ENCODE peak calls at places on chromosome 22, in six cellular contexts. Z is A549, A is uterus, I is ascending aorta, N is HCT116, V is Peyer's patch. E is an unnamed sample. For H3K4me1 and H3K9me3, the result is how much of the 10 kb centered on the place peaks cover.

GRCh38 chr22:48931452-48931851 is 896.2 kb downstream of the BRD1 start:
- DNase-seq in N (no peak), I (no peak), A (no peak), Z (no peak), V (no peak), E (no peak)

GRCh38 chr22:47197735-47198500 is 435.5 kb downstream of the TBC1D22A start:
- DNase-seq in A (no peak), I (peak), V (no peak), Z (no peak), N (no peak), E (no peak)

GRCh38 chr22:46967445-46968358 is 205.3 kb downstream of the TBC1D22A start:
- DNase-seq in Z (no peak), N (no peak), I (no peak), A (no peak), V (no peak), E (no peak)

GRCh38 chr22:30940655-30941362 is 27.8 kb downstream of the MORC2 start:
- DNase-seq in A (no peak), V (no peak), N (no peak), I (no peak), Z (no peak), E (no peak)

GRCh38 chr22:25655536-25655935 is 86.5 kb upstream of the MYO18B start:
- DNase-seq in Z (no peak), V (no peak), N (no peak), A (no peak), I (no peak), E (no peak)

GRCh38 chr22:30948930-30949342 is 19.6 kb downstream of the MORC2 start:
- DNase-seq in A (no peak), V (no peak), Z (peak), N (no peak), I (no peak), E (no peak)

GRCh38 chr22:43206515-43207161 is 19.7 kb upstream of the TTLL12 start:
- DNase-seq in N (no peak), V (no peak), Z (no peak), I (no peak), A (no peak), E (no peak)

GRCh38 chr22:47601666-47602065 is 839.2 kb downstream of the TBC1D22A start:
- DNase-seq in A (no peak), V (no peak), I (peak), N (no peak), Z (no peak), E (no peak)

GRCh38 chr22:49021926-49022815 is 805.5 kb downstream of the BRD1 start:
- DNase-seq in N (no peak), I (peak), V (no peak), Z (no peak), A (no peak), E (no peak)

GRCh38 chr22:49752598-49753091 is 75.0 kb downstream of the BRD1 start:
- DNase-seq in I (peak), N (no peak), A (no peak), V (no peak), Z (no peak), E (no peak)

GRCh38 chr22:50146440-50147228 is 23.9 kb upstream of the PANX2 start:
- DNase-seq in A (peak), Z (peak), N (peak), I (peak), V (peak), E (peak)

GRCh38 chr22:25038771-25039170 is 86.3 kb downstream of the KIAA1671 start:
- DNase-seq in Z (no peak), N (no peak), A (no peak), I (no peak), V (no peak), E (no peak)

GRCh38 chr22:25739659-25740344 is 2.2 kb upstream of the MYO18B start:
- DNase-seq in V (no peak), A (no peak), Z (no peak), I (peak), N (no peak), E (no peak)

GRCh38 chr22:19121631-19122142 is 525 bp downstream of the DGCR2 start:
- DNase-seq in V (peak), N (no peak), Z (peak), I (no peak), A (peak), E (peak)

GRCh38 chr22:39789794-39790193 is 103.8 kb downstream of the ENTHD1 start:
- DNase-seq in Z (no peak), N (no peak), I (no peak), A (no peak), V (no peak), E (no peak)

GRCh38 chr22:46381142-46381541 is 45.6 kb downstream of the TRMU start:
- DNase-seq in A (no peak), I (no peak), Z (peak), V (no peak), N (no peak), E (no peak)

GRCh38 chr22:47267531-47268282 is 505.3 kb downstream of the TBC1D22A start:
- DNase-seq in N (no peak), V (no peak), Z (no peak), I (no peak), A (no peak), E (no peak)

GRCh38 chr22:43529954-43530863 is 118.4 kb downstream of the MPPED1 start:
- DNase-seq in A (no peak), I (no peak), Z (no peak), N (no peak), V (no peak), E (no peak)

GRCh38 chr22:18068381-18068988 is 9.3 kb upstream of the PEX26 start:
- DNase-seq in Z (no peak), V (no peak), I (peak), A (peak), N (no peak), E (no peak)

GRCh38 chr22:18071968-18072310 is 5.9 kb upstream of the PEX26 start:
- DNase-seq in Z (no peak), V (no peak), I (no peak), A (no peak), N (no peak), E (no peak)

GRCh38 chr22:18070041-18070440 is 7.7 kb upstream of the PEX26 start:
- DNase-seq in Z (no peak), V (no peak), N (no peak), I (no peak), A (no peak), E (no peak)

GRCh38 chr22:18068991-18069390 is 8.8 kb upstream of the PEX26 start:
- DNase-seq in A (no peak), V (no peak), Z (no peak), N (no peak), I (no peak), E (no peak)

GRCh38 chr22:18070556-18071306 is 7.1 kb upstream of the PEX26 start:
- DNase-seq in V (no peak), Z (no peak), I (no peak), N (no peak), A (no peak), E (no peak)
- TF ChIP-seq CTCF in V (no peak), Z (no peak), I (no peak), N (peak), A (no peak), E (no peak)

GRCh38 chr22:21949948-21950347 is 2.7 kb downstream of the PPM1F start:
- DNase-seq in Z (no peak), N (no peak), I (no peak), A (no peak), V (no peak), E (no peak)

GRCh38 chr22:21949569-21949918 is 3.1 kb downstream of the PPM1F start:
- DNase-seq in V (no peak), I (no peak), A (no peak), N (no peak), Z (no peak), E (no peak)

GRCh38 chr22:21947040-21948014 is 5.3 kb downstream of the PPM1F start:
- DNase-seq in V (no peak), A (peak), I (no peak), N (no peak), Z (peak), E (no peak)

GRCh38 chr22:21948824-21949568 is 3.7 kb downstream of the PPM1F start:
- DNase-seq in A (no peak), I (no peak), V (no peak), Z (no peak), N (no peak), E (no peak)

DNA sequence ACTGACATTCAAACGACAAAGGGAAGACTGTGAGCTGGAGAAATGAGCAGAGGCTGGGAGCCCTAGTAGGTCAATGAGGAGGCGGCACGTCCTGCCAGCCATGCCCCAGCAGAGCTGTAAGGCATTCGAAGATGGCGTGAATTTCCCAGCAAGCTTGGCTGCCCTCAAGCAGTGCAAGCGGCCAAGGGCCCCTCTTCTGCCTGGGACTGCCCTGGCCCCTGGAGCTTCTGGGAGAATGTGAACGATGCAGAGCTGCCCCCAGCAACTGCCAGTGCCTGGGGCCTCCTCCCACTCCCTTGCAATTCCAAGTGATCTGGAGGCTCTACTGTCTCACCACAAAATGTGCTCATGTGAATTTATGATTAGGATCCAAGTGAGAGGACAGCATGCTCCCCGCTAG is 4.3 kb downstream of the PPM1F start:
- DNase-seq in V (no peak), Z (no peak), I (no peak), N (no peak), A (no peak), E (no peak)
- H3K4me1 ChIP-seq in V (under half), Z (under half), I (under half), N (under half), A (under half), E (under half)

DNA sequence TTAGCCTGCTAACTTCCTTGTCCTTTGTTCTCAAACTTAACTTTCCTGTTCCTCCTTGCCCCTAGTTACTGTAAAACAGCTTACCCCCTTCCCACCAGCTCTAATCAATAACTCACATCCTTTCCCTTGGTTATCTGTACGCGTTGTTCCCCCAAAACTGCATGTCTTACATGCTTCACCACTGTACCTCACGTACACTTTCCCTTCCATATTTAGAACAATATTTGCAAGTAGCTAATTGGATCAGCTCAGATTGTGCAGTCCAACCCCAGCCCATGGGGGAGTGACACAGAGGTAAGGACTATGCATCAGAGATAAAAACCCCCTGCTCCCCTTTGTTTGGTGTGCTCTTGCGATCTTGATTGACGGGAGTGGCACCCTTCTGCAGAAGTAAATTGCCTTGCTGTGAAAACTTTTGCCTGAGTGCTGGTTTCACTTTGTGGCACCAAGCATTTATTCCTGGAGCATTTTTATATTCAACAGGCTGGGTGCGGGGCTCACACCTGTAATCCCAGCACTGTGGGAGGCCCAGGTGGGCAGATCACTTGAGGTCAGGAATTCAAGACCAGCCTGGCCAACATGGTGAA is 30.9 kb downstream of the MIF start:
- DNase-seq in A (no peak), Z (no peak), I (no peak), N (no peak), V (no peak), E (no peak)
- H3K9me3 ChIP-seq in A (under half), Z (under half), I (under half), N (under half), V (under half), E (under half)

GRCh38 chr22:44809456-44809855 is 57.1 kb downstream of the ARHGAP8 start:
- DNase-seq in A (no peak), V (no peak), Z (no peak), I (no peak), N (no peak), E (no peak)

GRCh38 chr22:44811141-44811540 is 58.8 kb downstream of the ARHGAP8 start:
- DNase-seq in Z (no peak), V (peak), N (no peak), I (no peak), A (no peak), E (no peak)

GRCh38 chr22:44807232-44807631 is 54.9 kb downstream of the ARHGAP8 start:
- DNase-seq in V (no peak), Z (no peak), I (no peak), A (no peak), N (no peak), E (no peak)

GRCh38 chr22:44805663-44806062 is 53.3 kb downstream of the ARHGAP8 start:
- DNase-seq in N (no peak), A (no peak), I (no peak), V (no peak), Z (no peak), E (no peak)

GRCh38 chr22:44807915-44808690 is 55.7 kb downstream of the ARHGAP8 start:
- DNase-seq in A (no peak), I (no peak), N (no peak), Z (no peak), V (no peak), E (no peak)
- TF ChIP-seq CTCF in A (no peak), I (no peak), N (peak), Z (no peak), V (no peak), E (no peak)

DNA sequence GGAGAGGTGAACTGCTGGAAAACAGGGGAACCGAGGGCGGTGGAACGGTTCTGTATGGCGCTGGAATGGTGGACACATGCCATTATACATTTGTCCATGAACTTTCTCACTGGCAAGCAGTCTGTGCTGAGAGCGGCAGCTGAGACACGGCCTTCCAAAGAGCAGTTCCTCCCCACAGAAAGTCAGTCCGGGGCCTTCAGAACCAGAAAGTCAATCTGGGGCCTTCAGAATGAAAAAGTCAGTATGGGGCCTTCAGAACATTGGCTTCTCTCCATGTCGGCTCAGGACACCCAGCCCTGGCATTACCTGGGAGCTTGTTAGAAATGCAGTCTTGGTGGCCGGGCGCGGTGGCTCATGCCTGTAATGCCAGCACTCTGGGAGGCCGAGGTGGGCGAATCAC is 8.8 kb downstream of the TXN2 start:
- DNase-seq in A (no peak), N (no peak), V (no peak), I (no peak), Z (no peak), E (no peak)
- H3K4me1 ChIP-seq in A (under half), N (under half), V (under half), I (under half), Z (under half), E (under half)

DNA sequence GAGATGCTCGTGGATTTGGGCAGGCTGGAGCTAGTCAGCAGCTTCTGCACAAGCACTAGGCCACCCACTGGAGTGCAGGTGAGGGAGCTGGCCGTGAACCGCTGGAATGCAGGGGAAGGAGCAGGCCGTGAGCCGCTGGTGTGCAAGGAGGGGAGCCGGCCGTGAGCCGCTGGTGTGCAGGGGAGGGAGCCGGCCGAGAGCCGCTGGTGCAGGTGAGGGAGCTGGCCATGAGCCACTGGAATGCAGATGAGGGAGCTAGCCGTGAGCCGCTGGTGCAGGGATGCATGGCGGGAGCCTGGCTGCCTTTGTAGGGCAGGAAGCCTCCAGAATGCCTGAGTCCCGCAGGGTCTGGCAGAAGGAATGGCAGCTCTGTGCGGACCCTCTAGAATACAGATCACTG is 4220.0 kb upstream of the OR11H1 start:
- DNase-seq in V (no peak), I (no peak), A (no peak), Z (no peak), N (no peak), E (no peak)
- H3K9me3 ChIP-seq in V (under half), I (under half), A (under half), Z (under half), N (under half), E (under half)

DNA sequence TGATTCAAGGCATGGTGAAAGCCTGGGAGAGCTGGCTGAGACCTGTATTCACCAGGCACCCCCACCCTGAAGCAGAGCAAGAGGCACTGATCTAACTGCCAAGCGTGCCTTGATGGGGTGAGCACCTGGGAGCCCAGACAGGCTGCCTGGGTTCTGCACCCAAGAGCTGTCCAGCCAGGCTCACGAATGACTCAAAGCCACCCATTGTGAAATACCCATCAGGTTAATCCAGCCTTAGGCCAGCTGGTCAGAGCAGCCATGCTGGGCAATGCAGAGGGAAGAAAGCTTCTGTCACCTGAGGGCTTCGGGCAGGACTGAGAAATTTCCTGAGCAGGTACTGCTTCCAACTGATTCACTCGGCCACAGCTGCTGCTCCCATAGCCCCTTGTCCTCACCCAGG is 22.1 kb downstream of the THOC5 start:
- DNase-seq in N (no peak), V (no peak), I (no peak), A (no peak), Z (no peak), E (no peak)
- TF ChIP-seq CTCF in N (no peak), V (no peak), I (no peak), A (no peak), Z (no peak), E (no peak)